ENCODE peak calls at places on chromosome 15, in four cellular contexts. One of them, this sample, is unnamed.

GRCh38 chr15:51121118-51121517 is 26.4 kb upstream of the TNFAIP8L3 start:
- DNase-seq in cardiac muscle cell: no peak
- DNase-seq in transverse colon: no peak
- DNase-seq in mesothelial cell of epicardium: no peak
- DNase-seq in this sample: no peak

GRCh38 chr15:67606742-67607141 is 64.2 kb downstream of the MAP2K5 start:
- DNase-seq in transverse colon: no peak
- DNase-seq in cardiac muscle cell: no peak
- DNase-seq in mesothelial cell of epicardium: no peak
- DNase-seq in this sample: no peak

GRCh38 chr15:59501531-59502113 is 63.6 kb downstream of the FAM81A start:
- DNase-seq in transverse colon: peak
- DNase-seq in mesothelial cell of epicardium: no peak
- DNase-seq in cardiac muscle cell: peak
- DNase-seq in this sample: peak

GRCh38 chr15:57548835-57549234 is 42.9 kb upstream of the MYZAP start:
- DNase-seq in mesothelial cell of epicardium: no peak
- DNase-seq in transverse colon: peak
- DNase-seq in cardiac muscle cell: no peak
- DNase-seq in this sample: no peak

GRCh38 chr15:38283010-38283409 is 30.4 kb downstream of the SPRED1 start:
- DNase-seq in transverse colon: no peak
- DNase-seq in mesothelial cell of epicardium: no peak
- DNase-seq in cardiac muscle cell: no peak
- DNase-seq in this sample: no peak

GRCh38 chr15:50108446-50108845 is 10.6 kb downstream of the ATP8B4 start:
- DNase-seq in mesothelial cell of epicardium: no peak
- DNase-seq in transverse colon: no peak
- DNase-seq in cardiac muscle cell: no peak
- DNase-seq in this sample: no peak

GRCh38 chr15:48790716-48791115 is 20.2 kb downstream of the CEP152 start:
- DNase-seq in cardiac muscle cell: no peak
- DNase-seq in mesothelial cell of epicardium: no peak
- DNase-seq in transverse colon: no peak
- DNase-seq in this sample: no peak

GRCh38 chr15:34582461-34583357 is 742 bp downstream of the GOLGA8B start:
- DNase-seq in cardiac muscle cell: peak
- DNase-seq in mesothelial cell of epicardium: no peak
- DNase-seq in transverse colon: peak
- DNase-seq in this sample: peak

GRCh38 chr15:31358957-31359721 is 32.5 kb downstream of the KLF13 start:
- DNase-seq in cardiac muscle cell: no peak
- DNase-seq in transverse colon: no peak
- DNase-seq in mesothelial cell of epicardium: no peak
- DNase-seq in this sample: no peak

GRCh38 chr15:40103124-40103858 is 5.4 kb downstream of the BMF start:
- DNase-seq in cardiac muscle cell: peak
- DNase-seq in mesothelial cell of epicardium: peak
- DNase-seq in transverse colon: peak
- DNase-seq in this sample: no peak

GRCh38 chr15:69951511-69952209 is 146.1 kb downstream of the TLE3 start:
- DNase-seq in cardiac muscle cell: no peak
- DNase-seq in transverse colon: no peak
- DNase-seq in mesothelial cell of epicardium: no peak
- DNase-seq in this sample: no peak

GRCh38 chr15:40982855-40983254 is 29.6 kb downstream of the CHAC1 start:
- DNase-seq in cardiac muscle cell: no peak
- DNase-seq in transverse colon: no peak
- DNase-seq in mesothelial cell of epicardium: no peak
- DNase-seq in this sample: peak

GRCh38 chr15:60761505-60761845 is 282.5 kb upstream of the ICE2 start:
- DNase-seq in mesothelial cell of epicardium: no peak
- DNase-seq in cardiac muscle cell: no peak
- DNase-seq in transverse colon: no peak
- DNase-seq in this sample: no peak

GRCh38 chr15:60757273-60757672 is 278.3 kb upstream of the ICE2 start:
- DNase-seq in mesothelial cell of epicardium: no peak
- DNase-seq in cardiac muscle cell: no peak
- DNase-seq in transverse colon: no peak
- DNase-seq in this sample: no peak

GRCh38 chr15:60758961-60759729 is 280.2 kb upstream of the ICE2 start:
- DNase-seq in cardiac muscle cell: no peak
- DNase-seq in mesothelial cell of epicardium: no peak
- DNase-seq in transverse colon: no peak
- DNase-seq in this sample: no peak

GRCh38 chr15:60760646-60761504 is 281.9 kb upstream of the ICE2 start:
- DNase-seq in transverse colon: no peak
- DNase-seq in cardiac muscle cell: no peak
- DNase-seq in mesothelial cell of epicardium: no peak
- DNase-seq in this sample: no peak

DNA sequence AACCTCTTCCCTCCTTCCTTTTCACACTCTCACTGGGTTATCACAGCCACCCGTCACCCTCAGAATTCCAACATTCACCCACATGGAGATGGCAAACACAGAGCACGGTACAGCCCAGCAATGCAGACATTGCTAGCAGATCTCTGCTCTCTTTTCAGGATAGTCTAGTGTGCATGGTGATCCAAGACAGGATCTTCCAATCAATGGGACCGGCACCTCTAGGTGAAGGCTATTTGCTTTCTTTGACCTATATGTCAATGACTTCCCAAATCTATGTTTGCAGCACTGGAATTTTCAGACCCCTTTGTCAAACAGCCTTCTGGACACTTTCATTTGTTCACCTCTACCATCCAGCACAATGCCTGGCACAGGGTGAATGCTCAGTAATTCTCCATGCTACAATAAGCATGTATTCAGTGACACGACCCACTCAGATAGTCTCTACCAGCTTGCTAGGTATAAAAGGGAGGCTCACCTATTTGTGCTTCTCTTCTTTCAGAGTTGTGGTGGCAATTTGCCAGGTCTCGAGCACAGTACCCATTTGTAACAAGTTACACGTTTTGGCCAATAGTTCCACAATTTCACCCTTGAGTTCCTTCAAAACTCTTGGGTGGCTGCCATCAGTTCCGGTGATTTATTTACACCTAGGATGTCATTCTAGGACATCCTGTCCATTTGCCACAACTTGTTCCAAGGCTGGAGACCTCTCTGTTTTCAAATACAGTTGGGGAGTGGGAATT is 279.1 kb upstream of the ICE2 start:
- DNase-seq in mesothelial cell of epicardium: no peak
- DNase-seq in cardiac muscle cell: no peak
- DNase-seq in transverse colon: no peak
- DNase-seq in this sample: no peak
- TF ChIP-seq CTCF in mesothelial cell of epicardium: no peak
- TF ChIP-seq CTCF in cardiac muscle cell: no peak
- TF ChIP-seq CTCF in transverse colon: no peak
- TF ChIP-seq CTCF in this sample: no peak

DNA sequence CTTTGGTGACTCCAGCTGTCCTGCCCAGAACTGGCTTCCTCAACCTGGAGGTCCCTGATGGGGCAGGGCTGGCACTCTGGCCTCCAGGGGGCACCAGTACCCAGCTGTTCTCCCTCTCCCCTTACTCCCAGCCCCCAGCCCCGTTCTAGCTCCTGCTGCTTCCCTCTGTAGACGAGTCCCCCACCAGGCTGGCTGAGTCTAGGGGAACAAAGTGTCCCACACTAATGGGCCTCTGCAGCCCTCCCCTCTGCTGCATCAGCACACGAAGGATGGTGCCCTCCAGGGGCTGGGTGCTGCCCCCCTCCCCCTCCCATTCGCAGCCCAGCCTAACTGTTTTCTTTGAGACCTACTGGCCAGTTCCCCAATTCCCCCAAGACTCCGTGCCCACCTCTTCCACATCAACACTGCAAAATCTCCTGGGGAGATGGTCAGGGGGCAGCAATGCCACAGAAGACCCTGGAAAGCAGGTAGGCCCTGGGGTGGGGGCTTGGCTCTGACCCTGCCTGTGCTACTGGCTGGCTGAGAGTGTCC is 4.2 kb downstream of the RHCG start:
- DNase-seq in mesothelial cell of epicardium: peak
- DNase-seq in transverse colon: no peak
- DNase-seq in cardiac muscle cell: peak
- DNase-seq in this sample: peak
- TF ChIP-seq CTCF in mesothelial cell of epicardium: no peak
- TF ChIP-seq CTCF in transverse colon: no peak
- TF ChIP-seq CTCF in cardiac muscle cell: peak
- TF ChIP-seq CTCF in this sample: peak

GRCh38 chr15:25693321-25694237 is 169.5 kb downstream of the ATP10A start:
- DNase-seq in cardiac muscle cell: peak
- DNase-seq in mesothelial cell of epicardium: no peak
- DNase-seq in transverse colon: no peak
- DNase-seq in this sample: peak

GRCh38 chr15:25694238-25694584 is 168.9 kb downstream of the ATP10A start:
- DNase-seq in transverse colon: no peak
- DNase-seq in mesothelial cell of epicardium: no peak
- DNase-seq in cardiac muscle cell: no peak
- DNase-seq in this sample: no peak

GRCh38 chr15:25690673-25691543 is 172.2 kb downstream of the ATP10A start:
- DNase-seq in cardiac muscle cell: no peak
- DNase-seq in transverse colon: no peak
- DNase-seq in mesothelial cell of epicardium: no peak
- DNase-seq in this sample: no peak

GRCh38 chr15:25689592-25689991 is 173.5 kb downstream of the ATP10A start:
- DNase-seq in transverse colon: no peak
- DNase-seq in cardiac muscle cell: peak
- DNase-seq in mesothelial cell of epicardium: no peak
- DNase-seq in this sample: no peak

GRCh38 chr15:25691544-25692430 is 171.3 kb downstream of the ATP10A start:
- DNase-seq in mesothelial cell of epicardium: no peak
- DNase-seq in cardiac muscle cell: peak
- DNase-seq in transverse colon: no peak
- DNase-seq in this sample: no peak
- TF ChIP-seq CTCF in mesothelial cell of epicardium: no peak
- TF ChIP-seq CTCF in cardiac muscle cell: peak
- TF ChIP-seq CTCF in transverse colon: no peak
- TF ChIP-seq CTCF in this sample: no peak

DNA sequence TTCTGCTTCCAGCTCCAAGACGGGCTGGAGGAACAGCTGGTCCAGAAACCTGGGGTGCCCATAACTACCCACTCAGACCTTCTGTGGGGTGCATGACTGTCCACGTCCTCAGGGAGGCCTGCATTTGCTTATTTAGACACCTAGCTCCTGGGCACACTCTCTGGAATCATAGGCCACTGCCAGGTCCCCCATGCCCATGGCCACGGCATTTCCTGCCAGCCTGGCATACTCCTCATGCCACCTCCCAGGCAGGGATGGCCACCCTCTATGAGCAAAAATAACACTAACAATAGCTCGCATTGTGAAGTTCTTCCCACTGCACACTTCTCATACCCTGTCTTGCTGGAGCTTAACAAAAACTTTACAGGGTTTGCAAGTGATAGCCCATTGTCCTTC is 166.9 kb upstream of the TPM1 start:
- DNase-seq in mesothelial cell of epicardium: no peak
- DNase-seq in cardiac muscle cell: no peak
- DNase-seq in transverse colon: no peak
- DNase-seq in this sample: no peak
- TF ChIP-seq CTCF in mesothelial cell of epicardium: no peak
- TF ChIP-seq CTCF in cardiac muscle cell: no peak
- TF ChIP-seq CTCF in transverse colon: no peak
- TF ChIP-seq CTCF in this sample: no peak

GRCh38 chr15:100190675-100191074 is 151.1 kb downstream of the ADAMTS17 start:
- DNase-seq in cardiac muscle cell: no peak
- DNase-seq in transverse colon: no peak
- DNase-seq in mesothelial cell of epicardium: no peak
- DNase-seq in this sample: no peak

GRCh38 chr15:100187677-100188076 is 154.1 kb downstream of the ADAMTS17 start:
- DNase-seq in cardiac muscle cell: no peak
- DNase-seq in transverse colon: no peak
- DNase-seq in mesothelial cell of epicardium: no peak
- DNase-seq in this sample: no peak

GRCh38 chr15:100189849-100190248 is 151.9 kb downstream of the ADAMTS17 start:
- DNase-seq in transverse colon: no peak
- DNase-seq in mesothelial cell of epicardium: no peak
- DNase-seq in cardiac muscle cell: no peak
- DNase-seq in this sample: no peak

GRCh38 chr15:100191161-100191560 is 150.6 kb downstream of the ADAMTS17 start:
- DNase-seq in transverse colon: no peak
- DNase-seq in mesothelial cell of epicardium: no peak
- DNase-seq in cardiac muscle cell: no peak
- DNase-seq in this sample: no peak

GRCh38 chr15:100189319-100189718 is 152.5 kb downstream of the ADAMTS17 start:
- DNase-seq in cardiac muscle cell: no peak
- DNase-seq in transverse colon: no peak
- DNase-seq in mesothelial cell of epicardium: no peak
- DNase-seq in this sample: no peak
- TF ChIP-seq CTCF in cardiac muscle cell: no peak
- TF ChIP-seq CTCF in transverse colon: no peak
- TF ChIP-seq CTCF in mesothelial cell of epicardium: no peak
- TF ChIP-seq CTCF in this sample: no peak

GRCh38 chr15:92429378-92430066 is 35.8 kb downstream of the ST8SIA2 start:
- DNase-seq in mesothelial cell of epicardium: no peak
- DNase-seq in cardiac muscle cell: no peak
- DNase-seq in transverse colon: no peak
- DNase-seq in this sample: no peak

GRCh38 chr15:92430067-92430435 is 36.4 kb downstream of the ST8SIA2 start:
- DNase-seq in cardiac muscle cell: no peak
- DNase-seq in mesothelial cell of epicardium: no peak
- DNase-seq in transverse colon: no peak
- DNase-seq in this sample: no peak

GRCh38 chr15:92421980-92422379 is 28.3 kb downstream of the ST8SIA2 start:
- DNase-seq in cardiac muscle cell: no peak
- DNase-seq in transverse colon: no peak
- DNase-seq in mesothelial cell of epicardium: no peak
- DNase-seq in this sample: no peak

DNA sequence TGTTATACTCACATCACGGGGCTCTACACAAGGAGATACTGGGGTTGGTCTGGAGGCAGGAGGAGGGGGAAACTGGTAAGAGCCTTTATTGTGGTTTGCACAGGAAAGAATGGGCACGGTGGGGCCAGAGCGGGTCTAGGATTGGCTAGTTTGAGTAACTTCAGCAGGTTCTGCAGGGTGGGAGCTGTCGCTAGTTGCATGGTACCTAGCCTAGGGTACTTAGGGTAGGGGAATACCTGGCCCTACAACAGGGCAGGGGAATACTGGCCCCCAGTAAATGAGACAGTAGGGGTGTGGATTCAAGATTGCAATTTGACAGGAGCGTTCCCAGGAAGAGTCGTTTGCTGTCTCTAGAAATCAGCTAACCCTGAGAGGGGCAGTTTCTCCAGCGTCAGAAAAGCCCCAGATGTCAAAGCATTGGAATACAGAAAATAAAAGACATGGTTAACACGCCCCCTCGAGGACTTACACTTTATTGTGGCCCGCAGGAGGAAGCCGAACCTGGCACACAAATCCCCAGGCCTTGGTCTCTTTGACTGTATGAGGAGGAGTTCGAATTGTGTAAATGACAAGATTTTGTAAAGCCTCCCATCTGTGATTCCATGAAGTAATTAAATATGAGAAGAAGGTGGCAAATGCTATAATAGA is 32.0 kb downstream of the ST8SIA2 start:
- DNase-seq in transverse colon: no peak
- DNase-seq in mesothelial cell of epicardium: no peak
- DNase-seq in cardiac muscle cell: peak
- DNase-seq in this sample: no peak
- TF ChIP-seq CTCF in transverse colon: no peak
- TF ChIP-seq CTCF in mesothelial cell of epicardium: no peak
- TF ChIP-seq CTCF in cardiac muscle cell: no peak
- TF ChIP-seq CTCF in this sample: no peak